ENCODE peak calls at places on chromosomes 7 and 10, in eight cellular contexts. K is ovary; C is NT2/D1; P is GM12864; B is fibroblast of the conjunctiva; M is activated CD4-positive, alpha-beta T cell treated with anti-CD3 and anti-CD28 coated beads, Interleukin-2, amount 10 ng/mL, durations not matched to agents 7 days and 5 days; D is iPS-NIHi11; E is posterior vena cava. A is an unnamed sample.

GRCh38 chr7:86598721-86599120 is 45.0 kb upstream of the GRM3 start:
- DNase-seq in K (no peak), C (no peak), P (no peak), B (no peak), M (no peak), D (no peak), E (no peak), A (no peak)

GRCh38 chr10:33334170-33334838 is at the start of gene NRP1:
- DNase-seq in K (peak), C (no peak), P (no peak), B (no peak), M (no peak), D (peak), E (peak), A (peak)

GRCh38 chr10:89301721-89302445 is at the start of gene IFIT2:
- DNase-seq in K (peak), C (no peak), P (peak), B (peak), M (peak), D (no peak), E (no peak), A (peak)

GRCh38 chr10:36764823-36765222 is 360.6 kb upstream of the ANKRD30A start:
- DNase-seq in K (no peak), C (no peak), P (no peak), B (no peak), M (no peak), D (no peak), E (no peak), A (no peak)

GRCh38 chr10:122252805-122253204 is 18.3 kb upstream of the BTBD16 start:
- DNase-seq in K (no peak), C (no peak), P (no peak), B (no peak), M (no peak), D (no peak), E (no peak), A (no peak)

GRCh38 chr7:158710651-158711102 is 6.1 kb upstream of the NCAPG2 start:
- DNase-seq in K (no peak), C (no peak), P (no peak), B (no peak), M (peak), D (no peak), E (no peak), A (no peak)

GRCh38 chr10:86070278-86070677 is 296.3 kb downstream of the GRID1 start:
- DNase-seq in K (no peak), C (no peak), P (no peak), B (no peak), M (no peak), D (no peak), E (no peak), A (no peak)

GRCh38 chr10:29590598-29591415 is 44.0 kb downstream of the SVIL start:
- DNase-seq in K (no peak), C (no peak), P (no peak), B (peak), M (peak), D (peak), E (no peak), A (no peak)

GRCh38 chr10:3785849-3786290 is 861 bp upstream of the KLF6 start:
- DNase-seq in K (peak), C (no peak), P (no peak), B (no peak), M (peak), D (peak), E (no peak), A (peak)

A was measured in dorsolateral prefrontal cortex.